ENCODE peak calls at places on chromosomes 12 and 14, in four cellular contexts. E is activated CD8-positive, alpha-beta T cell treated with anti-CD3 and anti-CD28 coated beads for 36 hours; N is NCI-H460; R is hypothalamus. H is an unnamed sample.

GRCh38 chr12:103373088-103373523 is 122.7 kb downstream of the C12orf42 start:
- DNase-seq in E (no peak), N (no peak), R (no peak), H (no peak)

GRCh38 chr14:57533214-57533613 is 39.6 kb upstream of the CCDC198 start:
- DNase-seq in E (peak), N (peak), R (no peak), H (no peak)

GRCh38 chr12:8658361-8658760 is 4.3 kb downstream of the MFAP5 start:
- DNase-seq in E (no peak), N (no peak), R (no peak), H (no peak)

GRCh38 chr14:56959869-56960268 is 149.6 kb upstream of the OTX2 start:
- DNase-seq in E (no peak), N (no peak), R (no peak), H (no peak)

GRCh38 chr14:56351861-56352260 is 227.7 kb upstream of the TMEM260 start:
- DNase-seq in E (no peak), N (no peak), R (no peak), H (no peak)

GRCh38 chr14:60356921-60357550 is 108.0 kb downstream of the PPM1A start:
- DNase-seq in E (no peak), N (no peak), R (peak), H (no peak)

GRCh38 chr14:105351920-105352871 is 37.6 kb downstream of the PACS2 start:
- DNase-seq in E (peak), N (peak), R (peak), H (peak)

GRCh38 chr12:77442633-77443032 is 377.3 kb upstream of the E2F7 start:
- DNase-seq in E (no peak), N (no peak), R (no peak), H (no peak)

GRCh38 chr12:3086729-3087323 is 9.6 kb downstream of the TSPAN9 start:
- DNase-seq in E (no peak), N (no peak), R (no peak), H (no peak)

GRCh38 chr14:52131640-52132320 is 62.9 kb upstream of the NID2 start:
- DNase-seq in E (peak), N (peak), R (peak), H (no peak)

GRCh38 chr12:121036810-121037326 is 2.2 kb downstream of the OASL start:
- DNase-seq in E (peak), N (no peak), R (no peak), H (no peak)

H was measured in omental fat pad.